ENCODE peak calls at places on chromosomes 4 and X, in eight cellular contexts. K is AG09309, F is cardiac fibroblast, U is fibroblast of pulmonary artery, Z is IMR-90, J is mammary epithelial cell, N is type B pancreatic cell, E is H1. Y is an unnamed sample.
A peak's percentile ranks its signal among the peaks of the same experiment; 100 is the strongest.

GRCh38 chrX:131802836-131803626 is 220.1 kb upstream of the STK26 start:
- DNase-seq in E (no peak), N (no peak), K (no peak), Z (peak; percentile 52), F (no peak), U (no peak), J (peak; percentile 55), Y (peak; percentile 55)

GRCh38 chrX:119682019-119682989 is 10.7 kb downstream of the SEPTIN6 start:
- DNase-seq in K (no peak), F (no peak), U (no peak), J (no peak), N (no peak), Z (no peak), E (no peak), Y (no peak)

GRCh38 chrX:155997436-155997835 is at the start of gene IL9R:
- DNase-seq in K (no peak), F (no peak), U (no peak), E (no peak), N (no peak), J (no peak), Z (no peak), Y (peak; percentile 56)

GRCh38 chr4:40507977-40508376 is 121.7 kb downstream of the RBM47 start:
- DNase-seq in Z (no peak), F (no peak), K (no peak), J (no peak), E (no peak), U (no peak), N (no peak), Y (no peak)

GRCh38 chrX:153725039-153725831 is 579 bp downstream of the ABCD1 start:
- DNase-seq in Z (no peak), N (peak; percentile 58), K (no peak), U (no peak), F (no peak), J (no peak), E (no peak), Y (peak; percentile 63)

GRCh38 chr4:121140712-121141111 is 23.4 kb downstream of the TNIP3 start:
- DNase-seq in F (peak; percentile 89), N (no peak), U (peak; percentile 65), Z (peak; percentile 57), K (peak; percentile 91), J (no peak), E (no peak), Y (no peak)

GRCh38 chr4:185840201-185840600 is 28.2 kb upstream of the SORBS2 start:
- DNase-seq in K (no peak), J (no peak), U (no peak), E (no peak), F (peak; percentile 36), N (no peak), Z (peak; percentile 33), Y (no peak)

GRCh38 chrX:21944136-21944615 is 3.7 kb downstream of the SMS start:
- DNase-seq in K (no peak), U (no peak), J (no peak), N (no peak), F (no peak), Z (no peak), E (no peak), Y (no peak)

GRCh38 chrX:153381684-153382532 is 19.2 kb downstream of the PNMA6E start:
- DNase-seq in U (peak; percentile 95), Z (peak; percentile 81), K (peak; percentile 73), F (peak; percentile 84), E (no peak), N (no peak), J (peak; percentile 9), Y (no peak)

GRCh38 chrX:9467751-9468150 is 2.9 kb downstream of the TBL1X start:
- DNase-seq in E (no peak), Z (peak; percentile 9), K (no peak), J (no peak), F (no peak), N (no peak), U (no peak), Y (no peak)

GRCh38 chr4:70613893-70614572 is 14.5 kb upstream of the ENAM start:
- DNase-seq in E (no peak), Z (no peak), N (no peak), U (peak; percentile 23), K (no peak), J (no peak), F (peak; percentile 33), Y (no peak)

DNA sequence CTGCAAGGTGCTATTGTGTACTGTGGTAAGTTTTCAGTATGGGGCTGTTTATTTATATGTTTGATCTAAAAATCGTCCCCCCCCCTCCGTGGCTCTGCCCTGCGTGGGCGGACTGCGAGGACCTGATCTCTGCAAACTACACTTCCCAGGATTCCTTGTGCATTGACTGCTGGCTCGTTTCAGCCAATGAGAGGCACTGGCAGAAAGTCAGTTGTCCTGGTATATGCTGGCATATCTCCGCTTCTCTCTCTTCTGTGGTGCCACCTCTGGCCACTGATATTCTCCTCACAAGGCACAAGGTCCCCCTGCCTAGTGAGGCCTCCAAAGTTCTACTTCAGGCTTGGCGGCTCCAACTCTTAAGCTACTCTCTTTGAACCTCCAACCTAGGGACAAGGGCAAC is 168.8 kb upstream of the ZFP42 start:
- DNase-seq in E (no peak), Z (no peak), N (no peak), J (no peak), U (no peak), K (no peak), F (no peak), Y (no peak)
- TF ChIP-seq CTCF in E (no peak), Z (no peak), N (no peak), J (no peak), U (no peak), K (no peak), F (no peak), Y (no peak)

GRCh38 chr4:154506253-154506652 is 14.7 kb upstream of the DCHS2 start:
- DNase-seq in J (peak; percentile 33), N (no peak), K (peak; percentile 5), U (peak; percentile 53), E (no peak), F (peak; percentile 59), Z (peak; percentile 13), Y (no peak)
- TF ChIP-seq CTCF in J (peak; percentile 60), N (peak; percentile 75), K (peak; percentile 47), U (peak; percentile 59), E (peak; percentile 61), F (peak; percentile 54), Z (peak; percentile 35), Y (peak; percentile 53)

DNA sequence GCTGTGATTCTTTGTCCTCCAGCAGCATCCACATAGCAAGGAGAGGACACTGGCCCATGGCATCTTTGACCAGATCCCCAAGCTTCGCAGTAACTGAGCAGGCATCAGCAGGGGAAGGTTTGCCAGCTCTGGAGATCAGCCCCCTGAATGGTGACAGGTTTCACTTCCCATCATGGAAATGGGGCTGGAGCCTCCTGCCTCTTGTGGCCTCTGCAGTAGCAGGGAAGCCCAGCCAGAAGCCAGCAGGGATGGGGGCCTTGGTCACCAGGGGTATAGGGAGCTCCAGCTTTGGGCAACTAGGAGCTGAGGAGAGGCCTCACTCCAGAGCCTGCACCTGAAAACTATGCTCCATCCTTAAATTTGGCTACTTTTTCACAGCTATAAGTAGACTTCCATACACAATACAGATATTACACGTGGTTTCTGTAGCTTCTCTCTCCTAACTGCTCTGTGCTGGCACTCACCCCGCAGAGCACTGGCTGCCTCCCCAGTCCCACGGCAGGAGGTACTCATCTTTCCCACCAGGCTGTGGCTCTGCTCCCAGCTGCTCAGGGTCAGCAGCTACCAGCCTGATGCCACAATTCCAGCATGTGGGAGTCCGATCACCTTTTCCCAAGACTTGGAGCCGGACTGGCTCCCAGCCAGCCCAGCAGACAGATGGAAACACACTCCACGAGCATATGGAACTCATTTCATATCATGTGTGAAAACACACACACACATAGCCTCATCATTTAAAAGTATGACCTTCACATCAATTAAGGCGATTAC is 2.8 kb downstream of the TMEM271 start:
- DNase-seq in U (no peak), K (no peak), J (no peak), F (no peak), E (no peak), N (no peak), Z (no peak), Y (no peak)
- TF ChIP-seq CTCF in U (no peak), K (no peak), J (no peak), F (no peak), E (no peak), N (no peak), Z (no peak), Y (no peak)

GRCh38 chr4:8893227-8893623 is 21.6 kb upstream of the HMX1 start:
- DNase-seq in Z (no peak), N (no peak), K (no peak), E (no peak), J (no peak), U (no peak), F (no peak), Y (no peak)
- TF ChIP-seq CTCF in Z (no peak), N (no peak), K (no peak), E (no peak), J (no peak), U (no peak), F (no peak), Y (no peak)

GRCh38 chr4:152643153-152644035 is 36.4 kb downstream of the TMEM154 start:
- DNase-seq in Z (no peak), N (no peak), J (no peak), F (no peak), U (peak; percentile 39), E (no peak), K (no peak), Y (peak; percentile 66)

GRCh38 chr4:152635876-152636275 is 43.9 kb downstream of the TMEM154 start:
- DNase-seq in K (no peak), E (no peak), J (no peak), N (no peak), F (no peak), Z (no peak), U (peak; percentile 33), Y (no peak)

GRCh38 chr4:152644130-152644529 is 35.7 kb downstream of the TMEM154 start:
- DNase-seq in F (no peak), J (no peak), U (no peak), Z (no peak), K (no peak), N (no peak), E (no peak), Y (no peak)

DNA sequence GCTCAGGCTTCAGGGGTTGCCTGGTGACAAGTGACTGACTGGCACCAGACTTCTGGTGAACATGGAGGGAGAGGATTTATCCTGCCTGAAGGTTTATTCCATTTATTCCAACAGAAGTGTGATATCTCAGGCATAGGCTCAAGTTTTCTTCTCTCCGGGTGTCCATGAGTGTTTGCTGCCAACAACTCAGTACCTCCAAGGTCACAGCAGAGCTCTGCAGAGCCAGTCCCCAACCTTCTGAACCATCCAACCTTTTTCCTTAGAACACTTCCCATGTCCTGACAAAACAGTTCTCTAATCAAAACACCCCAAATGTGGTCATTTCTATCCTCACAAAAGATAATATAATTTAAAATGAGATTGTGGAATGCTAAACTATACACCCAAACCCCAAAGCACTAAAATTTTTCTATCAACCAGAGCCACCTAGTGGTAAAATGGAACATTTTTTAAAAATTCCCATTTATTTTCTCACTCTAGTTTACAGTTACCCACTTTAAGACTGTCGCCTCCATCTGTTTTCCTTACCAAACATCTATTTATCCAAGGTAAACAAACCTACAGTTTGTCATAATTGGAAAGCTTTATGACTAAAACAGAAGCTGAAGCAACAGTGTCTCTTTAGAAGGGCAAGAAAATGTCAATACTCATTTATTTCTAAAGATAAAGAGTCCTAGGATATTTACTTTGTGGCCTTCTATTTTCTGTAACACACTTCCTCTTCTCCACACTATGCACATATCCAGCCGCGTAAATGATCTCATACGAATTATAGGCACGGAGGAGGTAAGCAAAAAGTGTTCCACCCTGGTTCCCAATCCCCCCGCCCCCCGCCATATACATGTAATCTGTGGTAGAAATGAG is 39.5 kb downstream of the TMEM154 start:
- DNase-seq in U (peak; percentile 51), N (no peak), K (no peak), F (peak; percentile 50), E (no peak), J (no peak), Z (peak; percentile 28), Y (no peak)
- TF ChIP-seq CTCF in U (peak; percentile 46), N (peak; percentile 85), K (peak; percentile 44), F (peak; percentile 24), E (peak; percentile 29), J (peak; percentile 56), Z (peak; percentile 68), Y (peak; percentile 45)

GRCh38 chrX:12563121-12563520 is 228.1 kb upstream of the PRPS2 start:
- DNase-seq in E (no peak), Z (peak; percentile 38), K (no peak), J (peak; percentile 70), F (peak; percentile 52), U (peak; percentile 41), N (no peak), Y (no peak)
- TF ChIP-seq CTCF in E (no peak), Z (no peak), K (no peak), J (no peak), F (no peak), U (no peak), N (no peak), Y (no peak)

Y was measured in GM13977.